ENCODE peak calls at places on chromosome 17, in seven cellular contexts. H, S, J, P, C, Q and T are unnamed samples.

GRCh38 chr17:41678907-41679739 is 9.6 kb upstream of the EIF1 start:
- DNase-seq in Q (peak; percentile 12), H (no peak), C (no peak), P (no peak), S (no peak), J (no peak), T (no peak)

GRCh38 chr17:73011016-73011486 is 81.4 kb downstream of the SLC39A11 start:
- DNase-seq in Q (no peak), P (no peak), H (no peak), S (no peak), C (no peak), J (no peak), T (no peak)

GRCh38 chr17:28763804-28764266 is 20.0 kb downstream of the TRAF4 start:
- DNase-seq in S (peak; percentile 76), J (no peak), C (no peak), Q (peak; percentile 74), H (peak; percentile 61), P (peak; percentile 53), T (peak; percentile 80)

GRCh38 chr17:36858119-36859002 is 78.9 kb upstream of the LHX1 start:
- DNase-seq in Q (no peak), S (no peak), J (no peak), P (no peak), H (peak; percentile 60), C (no peak), T (no peak)

GRCh38 chr17:15289285-15290185 is 24.4 kb upstream of the PMP22 start:
- DNase-seq in P (no peak), Q (no peak), C (no peak), S (no peak), H (peak; percentile 17), J (no peak), T (no peak)

GRCh38 chr17:78568494-78569115 is 8.6 kb downstream of the DNAH17 start:
- DNase-seq in Q (no peak), J (no peak), P (no peak), H (no peak), S (no peak), C (no peak), T (no peak)

GRCh38 chr17:19022747-19023146 is 18.2 kb upstream of the FAM83G start:
- DNase-seq in C (peak; percentile 20), Q (peak; percentile 39), H (no peak), S (no peak), J (no peak), P (no peak), T (no peak)

GRCh38 chr17:14297161-14297851 is 3.6 kb upstream of the HS3ST3B1 start:
- DNase-seq in J (peak; percentile 78), S (peak; percentile 86), H (no peak), P (no peak), Q (peak; percentile 67), C (peak; percentile 54), T (peak; percentile 41)

GRCh38 chr17:81518785-81519283 is 6.2 kb upstream of the ACTG1 start:
- DNase-seq in J (peak; percentile 84), Q (peak; percentile 66), C (peak; percentile 82), P (no peak), S (peak; percentile 48), H (peak; percentile 51), T (peak; percentile 67)

GRCh38 chr17:10295728-10296343 is 77.0 kb downstream of the MYH13 start:
- DNase-seq in P (peak; percentile 65), C (no peak), Q (peak; percentile 74), S (peak; percentile 78), H (peak; percentile 67), J (no peak), T (peak; percentile 40)

GRCh38 chr17:50045154-50045553 is 10.8 kb upstream of the ITGA3 start:
- DNase-seq in P (no peak), C (no peak), J (no peak), H (no peak), S (no peak), Q (peak; percentile 39), T (no peak)

GRCh38 chr17:72529386-72529785 is 408.6 kb downstream of the SOX9 start:
- DNase-seq in J (no peak), C (no peak), S (peak; percentile 45), Q (no peak), P (no peak), H (no peak), T (no peak)

GRCh38 chr17:62070900-62071299 is 5.8 kb upstream of the MED13 start:
- DNase-seq in C (no peak), S (no peak), H (no peak), Q (no peak), P (no peak), J (no peak), T (no peak)

GRCh38 chr17:74214642-74215331 is 1.4 kb downstream of the TTYH2 start:
- DNase-seq in S (no peak), J (no peak), C (no peak), P (no peak), H (no peak), Q (peak; percentile 81), T (no peak)

GRCh38 chr17:72273301-72274056 is 152.7 kb downstream of the SOX9 start:
- DNase-seq in S (no peak), P (no peak), H (peak; percentile 55), J (no peak), C (no peak), Q (no peak), T (no peak)

GRCh38 chr17:429589-429988 is 77.0 kb upstream of the RPH3AL start:
- DNase-seq in H (no peak), P (no peak), Q (no peak), C (no peak), S (no peak), J (no peak), T (no peak)

GRCh38 chr17:56939869-56940484 is 20.9 kb downstream of the COIL start:
- DNase-seq in Q (no peak), H (peak; percentile 34), J (no peak), S (peak; percentile 59), P (peak; percentile 50), C (no peak), T (peak; percentile 76)

GRCh38 chr17:54903375-54903774 is 2.7 kb downstream of the TOM1L1 start:
- DNase-seq in H (no peak), P (no peak), C (peak; percentile 62), Q (peak; percentile 49), J (peak; percentile 81), S (no peak), T (peak; percentile 15)

GRCh38 chr17:42214156-42214555 is 19.9 kb upstream of the GHDC start:
- DNase-seq in C (no peak), H (no peak), J (no peak), Q (no peak), P (no peak), S (no peak), T (no peak)

GRCh38 chr17:9729034-9729650 is 62.2 kb downstream of the DHRS7C start:
- DNase-seq in Q (no peak), J (no peak), H (peak; percentile 73), S (peak; percentile 56), C (no peak), P (peak; percentile 23), T (no peak)

GRCh38 chr17:50916026-50916707 is 50.0 kb upstream of the TOB1 start:
- DNase-seq in J (no peak), S (no peak), H (no peak), Q (no peak), C (no peak), P (no peak), T (no peak)

GRCh38 chr17:81070541-81071246 is 35.7 kb downstream of the BAIAP2 start:
- DNase-seq in S (no peak), H (no peak), P (no peak), C (no peak), Q (no peak), J (no peak), T (no peak)

GRCh38 chr17:57009737-57010445 is 32.0 kb downstream of the SCPEP1 start:
- DNase-seq in S (peak; percentile 69), H (peak; percentile 52), C (peak; percentile 52), J (no peak), Q (peak; percentile 61), P (peak; percentile 61), T (peak; percentile 65)

GRCh38 chr17:30716461-30717289 is 107.8 kb downstream of the CRLF3 start:
- DNase-seq in C (peak; percentile 40), P (no peak), J (peak; percentile 60), S (no peak), Q (peak; percentile 32), H (no peak), T (no peak)

GRCh38 chr17:16298140-16298662 is 55.1 kb downstream of the CENPV start:
- DNase-seq in Q (no peak), C (no peak), S (no peak), J (no peak), H (no peak), P (no peak), T (peak; percentile 48)

GRCh38 chr17:13638855-13639458 is 37.2 kb upstream of the HS3ST3A1 start:
- DNase-seq in J (no peak), Q (no peak), C (no peak), P (no peak), H (no peak), S (no peak), T (no peak)

GRCh38 chr17:65552214-65552613 is 9.2 kb downstream of the AXIN2 start:
- DNase-seq in C (peak; percentile 13), J (no peak), S (no peak), P (no peak), H (no peak), Q (peak; percentile 32), T (no peak)
- TF ChIP-seq CTCF in C (no peak), J (no peak), S (no peak), P (no peak), H (no peak), Q (no peak), T (no peak)

DNA sequence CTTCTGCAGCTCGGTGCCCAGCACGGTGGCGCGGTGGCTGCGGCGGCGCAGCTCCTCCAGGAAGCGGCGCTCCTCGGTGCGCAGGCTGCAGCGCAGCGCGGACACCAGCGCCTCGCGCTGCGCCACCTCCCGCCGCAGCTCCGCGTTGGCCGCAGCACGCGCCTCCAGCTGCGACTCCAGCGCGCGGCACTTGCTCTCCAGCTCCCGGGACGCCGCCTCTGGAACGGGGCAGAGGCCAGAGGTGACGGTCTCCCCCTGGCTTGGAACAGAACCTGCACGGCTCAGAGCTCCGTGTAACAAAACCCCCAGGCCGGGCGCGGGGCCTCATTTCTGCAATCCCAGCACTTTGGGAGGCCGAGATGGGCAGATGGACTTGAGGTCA is 13.2 kb upstream of the CLUH start:
- DNase-seq in C (no peak), H (no peak), P (no peak), S (peak; percentile 91), J (no peak), Q (no peak), T (peak; percentile 63)
- TF ChIP-seq CTCF in C (peak; percentile 26), H (no peak), P (peak; percentile 31), S (peak; percentile 34), J (peak; percentile 22), Q (peak; percentile 15), T (no peak)

GRCh38 chr17:52384695-52385094 is 226.2 kb upstream of the CA10 start:
- DNase-seq in P (no peak), Q (no peak), S (no peak), J (no peak), C (no peak), H (no peak), T (no peak)
- TF ChIP-seq CTCF in P (no peak), Q (no peak), S (no peak), J (no peak), C (no peak), H (no peak), T (no peak)

GRCh38 chr17:12256380-12256995 is 235.8 kb downstream of the MAP2K4 start:
- DNase-seq in J (no peak), H (peak; percentile 55), Q (no peak), C (no peak), S (peak; percentile 64), P (peak; percentile 37), T (peak; percentile 23)
- TF ChIP-seq CTCF in J (peak; percentile 81), H (peak; percentile 80), Q (peak; percentile 52), C (peak; percentile 77), S (peak; percentile 96), P (peak; percentile 54), T (peak; percentile 50)